ENCODE peak calls at places on chromosomes 11 and 22, in seven cellular contexts. One of them, this sample, is unnamed.

GRCh38 chr22:41030891-41031290 is 61.5 kb upstream of the EP300 start:
- DNase-seq in glutamatergic neuron: no peak
- DNase-seq in colonic mucosa: no peak
- DNase-seq in HFFc6: no peak
- DNase-seq in tibial artery: no peak
- DNase-seq in stomach: no peak
- DNase-seq in lower lobe of right lung: no peak
- DNase-seq in this sample: no peak

GRCh38 chr11:132590554-132590953 is 941.7 kb downstream of the OPCML start:
- DNase-seq in HFFc6: no peak
- DNase-seq in glutamatergic neuron: no peak
- DNase-seq in tibial artery: no peak
- DNase-seq in stomach: no peak
- DNase-seq in lower lobe of right lung: no peak
- DNase-seq in colonic mucosa: no peak
- DNase-seq in this sample: no peak

GRCh38 chr22:45248832-45249561 is 8.3 kb upstream of the KIAA0930 start:
- DNase-seq in stomach: no peak
- DNase-seq in tibial artery: no peak
- DNase-seq in lower lobe of right lung: no peak
- DNase-seq in glutamatergic neuron: no peak
- DNase-seq in HFFc6: no peak
- DNase-seq in colonic mucosa: no peak
- DNase-seq in this sample: no peak

GRCh38 chr22:20563941-20564371 is 56.5 kb downstream of the MED15 start:
- DNase-seq in glutamatergic neuron: no peak
- DNase-seq in tibial artery: no peak
- DNase-seq in stomach: no peak
- DNase-seq in colonic mucosa: no peak
- DNase-seq in lower lobe of right lung: no peak
- DNase-seq in HFFc6: no peak
- DNase-seq in this sample: no peak

GRCh38 chr22:48494968-48495750 is 1332.5 kb downstream of the BRD1 start:
- DNase-seq in colonic mucosa: no peak
- DNase-seq in glutamatergic neuron: no peak
- DNase-seq in tibial artery: peak
- DNase-seq in stomach: no peak
- DNase-seq in lower lobe of right lung: peak
- DNase-seq in HFFc6: no peak
- DNase-seq in this sample: no peak

GRCh38 chr11:20840341-20840740 is 171.0 kb downstream of the NELL1 start:
- DNase-seq in HFFc6: no peak
- DNase-seq in glutamatergic neuron: no peak
- DNase-seq in colonic mucosa: no peak
- DNase-seq in stomach: no peak
- DNase-seq in lower lobe of right lung: no peak
- DNase-seq in tibial artery: no peak
- DNase-seq in this sample: no peak

GRCh38 chr11:72813740-72814138 is 472 bp upstream of the ATG16L2 start:
- DNase-seq in HFFc6: peak
- DNase-seq in glutamatergic neuron: no peak
- DNase-seq in colonic mucosa: peak
- DNase-seq in lower lobe of right lung: peak
- DNase-seq in tibial artery: no peak
- DNase-seq in stomach: peak
- DNase-seq in this sample: no peak

GRCh38 chr22:45597460-45598192 is 74.0 kb upstream of the ATXN10 start:
- DNase-seq in stomach: peak
- DNase-seq in colonic mucosa: no peak
- DNase-seq in lower lobe of right lung: peak
- DNase-seq in tibial artery: no peak
- DNase-seq in HFFc6: no peak
- DNase-seq in glutamatergic neuron: no peak
- DNase-seq in this sample: no peak

GRCh38 chr22:40324468-40325305 is 21.6 kb upstream of the ADSL start:
- DNase-seq in lower lobe of right lung: no peak
- DNase-seq in HFFc6: no peak
- DNase-seq in glutamatergic neuron: no peak
- DNase-seq in tibial artery: no peak
- DNase-seq in stomach: peak
- DNase-seq in colonic mucosa: no peak
- DNase-seq in this sample: no peak

DNA sequence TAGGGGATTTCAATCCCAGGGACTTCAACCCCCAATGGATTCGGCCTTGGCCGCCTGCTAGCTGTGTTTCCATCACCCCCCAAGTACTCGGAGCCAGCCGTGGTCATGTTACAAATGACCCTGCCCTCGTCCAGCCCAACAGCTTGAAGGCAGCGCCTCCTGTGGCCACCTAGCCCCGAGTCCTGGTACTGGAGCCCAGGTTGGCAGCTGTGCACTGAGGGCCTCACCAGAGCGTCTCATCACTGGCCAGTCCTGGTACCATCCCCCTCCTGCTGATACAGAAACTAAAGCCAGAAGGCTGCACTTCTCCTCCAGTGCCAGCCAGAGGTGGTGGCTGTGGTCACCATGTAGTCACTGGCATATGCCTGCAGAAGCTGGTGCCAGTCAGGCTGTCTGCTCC is 44.9 kb upstream of the FADD start:
- DNase-seq in glutamatergic neuron: peak
- DNase-seq in lower lobe of right lung: no peak
- DNase-seq in tibial artery: no peak
- DNase-seq in colonic mucosa: no peak
- DNase-seq in stomach: no peak
- DNase-seq in HFFc6: peak
- DNase-seq in this sample: no peak
- TF ChIP-seq CTCF in glutamatergic neuron: peak
- TF ChIP-seq CTCF in lower lobe of right lung: peak
- TF ChIP-seq CTCF in tibial artery: peak
- TF ChIP-seq CTCF in colonic mucosa: no peak
- TF ChIP-seq CTCF in stomach: no peak
- TF ChIP-seq CTCF in HFFc6: peak
- TF ChIP-seq CTCF in this sample: peak

DNA sequence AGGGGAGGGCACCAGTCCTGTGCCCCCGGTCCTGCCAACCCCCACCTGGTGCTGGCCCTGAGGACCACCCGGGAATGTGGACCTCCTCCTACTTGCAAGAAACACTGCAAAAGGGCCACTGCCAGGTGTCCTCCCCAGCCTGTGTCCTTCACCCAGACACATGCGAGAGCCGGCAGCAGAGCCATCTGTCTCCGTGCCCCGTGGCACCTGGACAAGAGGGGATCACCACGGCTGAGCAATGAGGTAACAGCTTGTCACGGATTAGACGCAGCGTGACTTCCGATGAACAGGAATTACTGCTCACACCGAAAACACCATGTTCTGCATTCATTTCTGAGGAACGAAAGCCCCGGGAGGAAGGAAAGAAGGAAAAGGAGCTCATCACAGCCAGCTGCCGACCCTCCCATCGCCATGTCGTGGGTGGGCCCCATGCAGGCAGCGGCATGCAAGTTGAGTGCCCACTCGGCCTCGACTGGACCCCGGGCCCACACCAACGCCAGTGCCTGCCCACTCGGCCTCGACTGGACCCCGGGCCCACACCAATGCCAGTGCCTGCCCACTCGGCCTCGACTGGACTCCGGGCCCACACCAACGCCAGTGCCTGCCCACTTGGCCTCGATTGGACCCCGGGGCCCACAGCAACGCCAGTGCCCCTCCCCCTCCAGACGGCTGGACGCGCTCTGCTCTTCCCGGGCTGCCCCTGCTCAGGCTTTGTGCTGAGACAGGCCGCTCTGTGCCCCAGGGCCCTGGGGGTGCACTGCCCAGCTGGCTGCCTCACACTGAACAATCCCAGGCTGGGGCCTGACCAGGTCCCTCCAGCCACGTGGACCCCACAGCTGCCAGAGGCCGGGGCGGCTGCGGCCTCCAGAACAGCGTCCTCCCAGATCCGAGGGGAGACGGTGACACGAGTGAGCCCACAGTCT is 22.1 kb downstream of the CHID1 start:
- DNase-seq in colonic mucosa: no peak
- DNase-seq in tibial artery: no peak
- DNase-seq in glutamatergic neuron: peak
- DNase-seq in stomach: no peak
- DNase-seq in HFFc6: no peak
- DNase-seq in lower lobe of right lung: no peak
- DNase-seq in this sample: no peak
- TF ChIP-seq CTCF in colonic mucosa: no peak
- TF ChIP-seq CTCF in tibial artery: no peak
- TF ChIP-seq CTCF in glutamatergic neuron: no peak
- TF ChIP-seq CTCF in stomach: no peak
- TF ChIP-seq CTCF in HFFc6: no peak
- TF ChIP-seq CTCF in lower lobe of right lung: no peak
- TF ChIP-seq CTCF in this sample: no peak

GRCh38 chr22:27635435-27635834 is 166.1 kb downstream of the MN1 start:
- DNase-seq in stomach: no peak
- DNase-seq in glutamatergic neuron: no peak
- DNase-seq in tibial artery: no peak
- DNase-seq in HFFc6: no peak
- DNase-seq in lower lobe of right lung: no peak
- DNase-seq in colonic mucosa: no peak
- DNase-seq in this sample: no peak

GRCh38 chr22:27631641-27632040 is 169.9 kb downstream of the MN1 start:
- DNase-seq in colonic mucosa: no peak
- DNase-seq in stomach: no peak
- DNase-seq in lower lobe of right lung: no peak
- DNase-seq in tibial artery: no peak
- DNase-seq in glutamatergic neuron: no peak
- DNase-seq in HFFc6: no peak
- DNase-seq in this sample: no peak

GRCh38 chr22:27632451-27633295 is 168.9 kb downstream of the MN1 start:
- DNase-seq in colonic mucosa: no peak
- DNase-seq in HFFc6: no peak
- DNase-seq in tibial artery: no peak
- DNase-seq in lower lobe of right lung: no peak
- DNase-seq in stomach: no peak
- DNase-seq in glutamatergic neuron: no peak
- DNase-seq in this sample: no peak

GRCh38 chr22:27634043-27634442 is 167.5 kb downstream of the MN1 start:
- DNase-seq in glutamatergic neuron: no peak
- DNase-seq in tibial artery: no peak
- DNase-seq in lower lobe of right lung: no peak
- DNase-seq in stomach: no peak
- DNase-seq in colonic mucosa: no peak
- DNase-seq in HFFc6: no peak
- DNase-seq in this sample: no peak

GRCh38 chr22:27633296-27633871 is 168.2 kb downstream of the MN1 start:
- DNase-seq in stomach: no peak
- DNase-seq in lower lobe of right lung: no peak
- DNase-seq in glutamatergic neuron: no peak
- DNase-seq in HFFc6: no peak
- DNase-seq in tibial artery: no peak
- DNase-seq in colonic mucosa: no peak
- DNase-seq in this sample: no peak
- TF ChIP-seq CTCF in stomach: no peak
- TF ChIP-seq CTCF in lower lobe of right lung: no peak
- TF ChIP-seq CTCF in glutamatergic neuron: no peak
- TF ChIP-seq CTCF in HFFc6: no peak
- TF ChIP-seq CTCF in tibial artery: no peak
- TF ChIP-seq CTCF in colonic mucosa: no peak
- TF ChIP-seq CTCF in this sample: no peak

GRCh38 chr11:110478410-110478809 is 48.7 kb downstream of the FDX1 start:
- DNase-seq in HFFc6: no peak
- DNase-seq in tibial artery: no peak
- DNase-seq in lower lobe of right lung: no peak
- DNase-seq in glutamatergic neuron: peak
- DNase-seq in colonic mucosa: no peak
- DNase-seq in stomach: no peak
- DNase-seq in this sample: no peak
- TF ChIP-seq CTCF in HFFc6: peak
- TF ChIP-seq CTCF in tibial artery: no peak
- TF ChIP-seq CTCF in lower lobe of right lung: peak
- TF ChIP-seq CTCF in glutamatergic neuron: peak
- TF ChIP-seq CTCF in colonic mucosa: no peak
- TF ChIP-seq CTCF in stomach: no peak
- TF ChIP-seq CTCF in this sample: peak

DNA sequence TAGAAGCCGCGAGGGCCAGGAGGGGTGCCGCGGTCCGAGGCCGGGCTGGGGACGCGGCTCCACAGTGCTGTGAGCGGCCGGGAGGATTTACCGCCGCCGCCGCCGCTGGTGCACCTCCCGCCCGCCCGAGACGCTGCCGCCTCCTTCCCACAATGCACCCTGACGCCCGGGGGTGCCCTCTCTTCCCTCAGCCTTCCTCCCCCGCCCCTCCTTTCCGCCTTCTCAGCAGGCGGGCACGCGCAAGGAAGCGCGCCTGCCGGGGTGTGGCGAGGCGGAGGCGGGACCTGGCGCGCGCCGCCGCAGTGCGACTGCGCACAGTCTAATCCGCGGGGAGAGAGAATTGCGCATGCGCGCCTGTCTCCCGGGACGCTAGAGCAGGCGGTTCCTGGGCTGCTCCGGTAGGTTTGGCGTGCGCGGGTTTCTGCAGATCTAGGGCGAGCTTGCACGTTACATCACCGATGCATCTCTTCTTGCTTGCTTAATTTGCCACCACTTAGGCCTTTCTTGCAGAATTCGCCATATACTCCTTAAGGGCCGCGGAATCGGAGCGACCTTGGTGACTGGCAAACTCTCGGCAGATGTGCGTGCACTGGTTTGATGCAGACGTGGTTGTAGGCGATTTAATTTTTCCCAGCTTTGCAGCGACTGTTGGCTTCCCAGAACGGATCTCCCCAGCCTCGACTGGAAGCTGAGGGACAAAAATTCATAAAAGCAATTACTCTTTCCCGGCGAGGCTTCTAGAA is at the start of the genes GVQW3 and THAP12:
- DNase-seq in colonic mucosa: peak
- DNase-seq in lower lobe of right lung: peak
- DNase-seq in stomach: peak
- DNase-seq in HFFc6: peak
- DNase-seq in tibial artery: peak
- DNase-seq in glutamatergic neuron: peak
- DNase-seq in this sample: peak
- TF ChIP-seq CTCF in colonic mucosa: no peak
- TF ChIP-seq CTCF in lower lobe of right lung: no peak
- TF ChIP-seq CTCF in stomach: no peak
- TF ChIP-seq CTCF in HFFc6: no peak
- TF ChIP-seq CTCF in tibial artery: peak
- TF ChIP-seq CTCF in glutamatergic neuron: no peak
- TF ChIP-seq CTCF in this sample: peak